ENCODE peak calls at places on chromosomes 12 and 14, in eight cellular contexts. L is H7; Z is NCI-H510A; F is choroid plexus epithelial cell; C is stimulated activated CD4-positive, alpha-beta T cell treated with anti-CD3 and anti-CD28 coated beads, Interleukin-2, amount 100 ng/mL, for 48 hours; M is EL; A is neural crest cell; E is A549. Q is an unnamed sample.

GRCh38 chr12:107670999-107671643 is 14.5 kb upstream of the PWP1 start:
- DNase-seq in F (peak; percentile 57), L (peak; percentile 75), A (peak; percentile 19), M (peak; percentile 10), Z (no peak), C (peak; percentile 37), E (no peak), Q (no peak)

GRCh38 chr12:51828951-51829581 is 19.5 kb downstream of the FIGNL2 start:
- DNase-seq in M (no peak), L (peak; percentile 85), Z (no peak), F (no peak), A (no peak), E (no peak), C (no peak), Q (no peak)

GRCh38 chr12:12722351-12723146 is 5.4 kb downstream of the CDKN1B start:
- DNase-seq in M (peak; percentile 57), C (no peak), A (no peak), L (no peak), F (peak; percentile 54), Z (no peak), E (peak; percentile 17), Q (no peak)

GRCh38 chr12:106139422-106140141 is 828 bp upstream of the NUAK1 start:
- DNase-seq in C (peak; percentile 13), F (peak; percentile 76), E (peak; percentile 76), Z (peak; percentile 52), L (peak; percentile 94), A (peak; percentile 55), M (peak; percentile 85), Q (peak; percentile 19)

GRCh38 chr14:55585854-55586253 is 5.8 kb downstream of the KTN1 start:
- DNase-seq in C (no peak), M (peak; percentile 53), L (no peak), Z (no peak), F (peak; percentile 59), E (no peak), A (no peak), Q (no peak)

GRCh38 chr12:79119796-79120195 is 255.2 kb downstream of the SYT1 start:
- DNase-seq in A (no peak), L (peak; percentile 58), C (no peak), E (no peak), F (peak; percentile 20), M (no peak), Z (no peak), Q (no peak)

GRCh38 chr14:95043732-95044462 is 113.4 kb downstream of the DICER1 start:
- DNase-seq in E (no peak), A (no peak), C (no peak), M (no peak), L (peak; percentile 3), Z (no peak), F (no peak), Q (no peak)

GRCh38 chr12:22856120-22856699 is 231.2 kb downstream of the ETNK1 start:
- DNase-seq in Z (no peak), M (peak; percentile 32), A (no peak), L (no peak), C (no peak), E (peak; percentile 8), F (peak; percentile 66), Q (no peak)

GRCh38 chr12:100826323-100826722 is 31.7 kb downstream of the ANO4 start:
- DNase-seq in L (peak; percentile 4), M (peak; percentile 46), Z (no peak), C (peak; percentile 1), E (peak; percentile 8), F (peak; percentile 65), A (peak; percentile 60), Q (no peak)

GRCh38 chr12:52036587-52037171 is 14.6 kb upstream of the NR4A1 start:
- DNase-seq in L (peak; percentile 95), A (peak; percentile 53), F (peak; percentile 72), M (peak; percentile 76), C (peak; percentile 66), E (peak; percentile 67), Z (peak; percentile 69), Q (peak; percentile 76)

Q was measured in activated gamma-delta T cell treated with Interleukin-2 at 50 U/mL for 16 hours.